ENCODE peak calls at places on chromosomes 11 and 22, in ten cellular contexts. Q, W, Y, M, R, F, L, D, J and C are unnamed samples.

GRCh38 chr11:117486059-117486458 is 158.4 kb downstream of the CEP164 start:
- DNase-seq in M (no peak), L (no peak), R (no peak), W (no peak), D (no peak), Q (no peak), Y (no peak), F (no peak), J (no peak), C (no peak)

GRCh38 chr11:21460082-21460481 is 732.8 kb upstream of the ANO5 start:
- DNase-seq in Q (no peak), Y (no peak), F (no peak), M (no peak), L (no peak), W (no peak), R (no peak), D (no peak), J (no peak), C (no peak)

GRCh38 chr22:32509045-32509444 is 34.4 kb downstream of the FBXO7 start:
- DNase-seq in R (no peak), F (no peak), L (no peak), Q (no peak), J (no peak), W (no peak), D (no peak), M (no peak), Y (no peak), C (no peak)

GRCh38 chr11:109077340-109077927 is 344.6 kb upstream of the C11orf87 start:
- DNase-seq in M (no peak), W (no peak), J (no peak), D (no peak), L (no peak), F (no peak), R (no peak), Y (no peak), Q (no peak), C (no peak)

GRCh38 chr11:72308226-72309073 is 64.5 kb upstream of the PHOX2A start:
- DNase-seq in R (peak; percentile 93), L (peak; percentile 48), F (peak; percentile 88), J (peak; percentile 98), Q (no peak), M (peak; percentile 69), D (peak; percentile 85), W (no peak), Y (no peak), C (peak; percentile 19)

GRCh38 chr11:106480581-106481185 is 403.2 kb downstream of the AASDHPPT start:
- DNase-seq in F (no peak), M (peak; percentile 24), L (no peak), J (peak; percentile 30), Q (no peak), W (no peak), D (no peak), R (no peak), Y (no peak), C (no peak)

GRCh38 chr11:23370580-23371275 is 510.5 kb upstream of the CCDC179 start:
- DNase-seq in D (no peak), J (peak; percentile 10), M (no peak), W (no peak), R (no peak), F (no peak), Q (no peak), L (no peak), Y (no peak), C (no peak)

GRCh38 chr11:124717421-124717785 is 22.3 kb upstream of the NRGN start:
- DNase-seq in Y (peak; percentile 48), L (no peak), D (no peak), M (no peak), J (peak; percentile 59), Q (no peak), R (no peak), F (no peak), W (no peak), C (peak; percentile 63)

GRCh38 chr22:29201722-29202230 is 3.9 kb upstream of the EMID1 start:
- DNase-seq in F (no peak), L (no peak), W (no peak), M (no peak), R (no peak), D (no peak), Y (peak; percentile 31), J (no peak), Q (no peak), C (no peak)

GRCh38 chr11:767238-767637 is 10.0 kb downstream of the GATD1 start:
- DNase-seq in L (no peak), W (no peak), Y (no peak), J (no peak), Q (no peak), F (no peak), M (no peak), R (no peak), D (no peak), C (no peak)

GRCh38 chr11:12200359-12201015 is 90.1 kb downstream of the MICAL2 start:
- DNase-seq in M (peak; percentile 97), Q (no peak), D (peak; percentile 55), Y (no peak), W (no peak), J (peak; percentile 83), R (peak; percentile 44), L (no peak), F (peak; percentile 68), C (no peak)

GRCh38 chr11:72578051-72578450 is 96.2 kb downstream of the PDE2A start:
- DNase-seq in L (no peak), W (no peak), Y (no peak), Q (no peak), M (no peak), D (no peak), F (no peak), R (no peak), J (no peak), C (no peak)

GRCh38 chr11:126746443-126746842 is 254.1 kb downstream of the KIRREL3 start:
- DNase-seq in M (no peak), Q (no peak), Y (no peak), F (no peak), W (no peak), L (no peak), J (no peak), R (no peak), D (no peak), C (no peak)

GRCh38 chr11:45142241-45142885 is 4.1 kb upstream of the PRDM11 start:
- DNase-seq in M (peak; percentile 40), R (no peak), D (no peak), Y (peak; percentile 4), W (no peak), J (peak; percentile 28), L (no peak), F (peak; percentile 16), Q (no peak), C (no peak)

DNA sequence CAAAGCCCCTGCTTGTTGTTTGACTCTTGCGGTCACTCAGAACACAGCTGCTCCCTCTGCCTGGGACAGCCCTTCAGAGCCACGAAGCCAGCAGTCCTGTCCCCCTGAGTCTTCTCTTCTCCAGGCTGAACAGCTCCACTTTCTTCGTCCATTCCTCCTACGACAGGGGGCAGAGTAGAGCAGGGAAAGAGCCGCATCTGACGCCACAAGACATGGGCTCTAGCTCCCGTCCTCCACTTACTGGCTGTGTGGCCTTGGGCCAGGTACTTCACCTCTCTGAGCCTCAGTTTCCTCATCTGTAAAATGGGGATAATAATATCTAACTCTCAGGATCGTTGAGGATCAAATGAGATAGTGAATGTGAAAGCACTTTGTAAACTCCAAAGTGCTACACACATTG is 29.9 kb downstream of the CHRDL2 start:
- DNase-seq in Q (no peak), J (no peak), L (no peak), D (no peak), R (no peak), F (no peak), M (no peak), Y (no peak), W (no peak), C (no peak)
- TF ChIP-seq CTCF in Q (no peak), J (peak; percentile 22), L (no peak), D (no peak), R (peak; percentile 26), F (no peak), M (peak; percentile 32), Y (no peak), W (no peak), C (no peak)

GRCh38 chr11:60925685-60926267 is 1.5 kb downstream of the TMEM132A start:
- DNase-seq in Q (no peak), D (no peak), J (peak; percentile 89), W (no peak), F (no peak), Y (no peak), L (no peak), R (no peak), M (no peak), C (no peak)
- TF ChIP-seq CTCF in Q (no peak), D (no peak), J (peak; percentile 18), W (no peak), F (no peak), Y (no peak), L (no peak), R (no peak), M (no peak), C (no peak)

GRCh38 chr11:92141725-92142124 is 82.9 kb upstream of the FAT3 start:
- DNase-seq in J (no peak), L (no peak), Y (no peak), Q (no peak), R (no peak), W (no peak), M (no peak), D (no peak), F (no peak), C (no peak)

GRCh38 chr11:92141159-92141558 is 83.5 kb upstream of the FAT3 start:
- DNase-seq in J (no peak), Y (no peak), M (no peak), F (no peak), L (no peak), W (no peak), Q (no peak), D (no peak), R (no peak), C (no peak)

GRCh38 chr11:92131289-92131890 is 93.2 kb upstream of the FAT3 start:
- DNase-seq in Y (no peak), D (no peak), W (no peak), Q (no peak), M (peak; percentile 66), F (no peak), R (no peak), L (no peak), J (no peak), C (no peak)

GRCh38 chr11:92140021-92140420 is 84.6 kb upstream of the FAT3 start:
- DNase-seq in M (no peak), Y (no peak), D (no peak), J (no peak), W (no peak), R (no peak), F (no peak), L (no peak), Q (no peak), C (no peak)

DNA sequence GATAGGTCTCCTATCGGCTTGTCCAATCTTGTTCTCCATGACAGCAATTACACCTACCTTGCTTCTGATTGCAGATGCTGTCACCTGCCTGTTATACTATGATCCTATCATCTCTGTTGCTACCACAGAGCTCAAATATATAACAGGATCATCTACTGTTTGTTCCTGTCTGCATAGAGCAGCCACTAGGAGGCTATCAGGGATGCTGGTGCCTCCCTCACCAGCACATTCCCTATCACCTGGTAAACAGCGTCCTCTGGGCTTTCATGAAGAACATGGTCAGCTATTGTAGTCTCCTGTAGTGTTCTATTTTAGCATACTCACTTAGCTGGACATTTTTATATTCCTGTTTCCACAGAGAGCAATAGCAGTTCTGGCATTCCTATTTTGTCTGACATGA is 87.8 kb upstream of the FAT3 start:
- DNase-seq in F (no peak), Q (no peak), W (no peak), M (no peak), J (no peak), R (no peak), D (no peak), Y (no peak), L (no peak), C (no peak)
- TF ChIP-seq CTCF in F (no peak), Q (no peak), W (no peak), M (no peak), J (no peak), R (no peak), D (no peak), Y (no peak), L (no peak), C (no peak)

GRCh38 chr22:41367039-41367679 is 14.6 kb upstream of the TEF start:
- DNase-seq in R (peak; percentile 85), J (peak; percentile 96), W (peak; percentile 98), D (peak; percentile 96), Q (peak; percentile 96), L (peak; percentile 95), Y (peak; percentile 41), F (peak; percentile 96), M (peak; percentile 91), C (no peak)
- TF ChIP-seq CTCF in R (peak; percentile 39), J (peak; percentile 47), W (peak; percentile 39), D (peak; percentile 13), Q (no peak), L (no peak), Y (no peak), F (peak; percentile 46), M (peak; percentile 38), C (no peak)